ENCODE peak calls at places on chromosome 2, in six cellular contexts. L is choroid plexus epithelial cell, T is heart right ventricle, N is A549, Q is Calu3, M is GM20000. A is an unnamed sample.

GRCh38 chr2:206983156-206983875 is 44.0 kb downstream of the CPO start:
- DNase-seq in L (peak), T (no peak), N (no peak), Q (no peak), M (no peak), A (no peak)

GRCh38 chr2:206418968-206419367 is 24.4 kb upstream of the ADAM23 start:
- DNase-seq in L (no peak), T (no peak), N (no peak), Q (no peak), M (no peak), A (no peak)

GRCh38 chr2:27407798-27408491 is 1.4 kb downstream of the PPM1G start:
- DNase-seq in L (peak), T (no peak), N (peak), Q (peak), M (peak), A (no peak)

GRCh38 chr2:101617188-101617587 is 80.3 kb upstream of the MAP4K4 start:
- DNase-seq in L (peak), T (no peak), N (no peak), Q (no peak), M (no peak), A (no peak)

GRCh38 chr2:240812301-240812680 is 7.7 kb downstream of the KIF1A start:
- DNase-seq in L (no peak), T (no peak), N (no peak), Q (no peak), M (no peak), A (peak)

GRCh38 chr2:3606370-3607124 is 11.6 kb downstream of the COLEC11 start:
- DNase-seq in L (no peak), T (no peak), N (no peak), Q (no peak), M (no peak), A (no peak)

GRCh38 chr2:62415019-62415431 is 91.0 kb downstream of the TMEM17 start:
- DNase-seq in L (no peak), T (no peak), N (no peak), Q (no peak), M (peak), A (no peak)

GRCh38 chr2:165970663-165971062 is 17.1 kb upstream of the TTC21B start:
- DNase-seq in L (peak), T (no peak), N (no peak), Q (no peak), M (no peak), A (no peak)

GRCh38 chr2:33489835-33490431 is 13.5 kb downstream of the RASGRP3 start:
- DNase-seq in L (no peak), T (no peak), N (no peak), Q (no peak), M (no peak), A (no peak)

GRCh38 chr2:176830362-176830761 is 382.2 kb upstream of the HNRNPA3 start:
- DNase-seq in L (no peak), T (no peak), N (peak), Q (peak), M (peak), A (no peak)

GRCh38 chr2:69559696-69560482 is 83.7 kb downstream of the AAK1 start:
- DNase-seq in L (peak), T (no peak), N (peak), Q (peak), M (peak), A (no peak)

GRCh38 chr2:235127909-235128308 is 176.1 kb downstream of the SH3BP4 start:
- DNase-seq in L (peak), T (no peak), N (no peak), Q (no peak), M (no peak), A (no peak)

GRCh38 chr2:64699712-64700111 is 46.0 kb upstream of the SERTAD2 start:
- DNase-seq in L (no peak), T (no peak), N (peak), Q (no peak), M (no peak), A (peak)

GRCh38 chr2:240178564-240178963 is 38.1 kb upstream of the OTOS start:
- DNase-seq in L (no peak), T (no peak), N (no peak), Q (no peak), M (no peak), A (no peak)

GRCh38 chr2:217669831-217670230 is 333.0 kb downstream of the TNS1 start:
- DNase-seq in L (no peak), T (no peak), N (no peak), Q (no peak), M (no peak), A (no peak)

GRCh38 chr2:163269375-163270021 is 430.9 kb upstream of the KCNH7 start:
- DNase-seq in L (no peak), T (no peak), N (no peak), Q (no peak), M (no peak), A (no peak)

GRCh38 chr2:127342101-127342500 is 45.7 kb downstream of the MAP3K2 start:
- DNase-seq in L (peak), T (no peak), N (peak), Q (no peak), M (peak), A (no peak)

GRCh38 chr2:84823788-84824187 is 57.1 kb downstream of the TRABD2A start:
- DNase-seq in L (no peak), T (no peak), N (no peak), Q (no peak), M (no peak), A (no peak)

GRCh38 chr2:101817488-101817887 is 120.0 kb downstream of the MAP4K4 start:
- DNase-seq in L (peak), T (no peak), N (no peak), Q (no peak), M (no peak), A (no peak)

GRCh38 chr2:30872797-30873196 is 65.6 kb upstream of the CAPN13 start:
- DNase-seq in L (no peak), T (no peak), N (no peak), Q (no peak), M (no peak), A (no peak)

GRCh38 chr2:219542931-219543595 is 546 bp downstream of the CHPF start:
- DNase-seq in L (peak), T (no peak), N (no peak), Q (peak), M (peak), A (no peak)

GRCh38 chr2:152093464-152093863 is 5.4 kb downstream of the CACNB4 start:
- DNase-seq in L (no peak), T (no peak), N (no peak), Q (no peak), M (no peak), A (no peak)

GRCh38 chr2:70145851-70146739 is 44.7 kb downstream of the C2orf42 start:
- DNase-seq in L (no peak), T (no peak), N (no peak), Q (no peak), M (peak), A (no peak)

GRCh38 chr2:191302459-191303155 is 57.4 kb downstream of the MYO1B start:
- DNase-seq in L (peak), T (no peak), N (peak), Q (peak), M (no peak), A (no peak)

GRCh38 chr2:69493268-69493667 is 56.0 kb upstream of the NFU1 start:
- DNase-seq in L (no peak), T (no peak), N (no peak), Q (no peak), M (no peak), A (no peak)

GRCh38 chr2:206700141-206700540 is 18.1 kb downstream of the DYTN start:
- DNase-seq in L (no peak), T (no peak), N (no peak), Q (no peak), M (no peak), A (no peak)

GRCh38 chr2:213246665-213247281 is 37.5 kb upstream of the SPAG16 start:
- DNase-seq in L (peak), T (no peak), N (peak), Q (peak), M (no peak), A (no peak)

GRCh38 chr2:229634574-229635185 is 79.7 kb downstream of the DNER start:
- DNase-seq in L (no peak), T (no peak), N (no peak), Q (no peak), M (no peak), A (no peak)

DNA sequence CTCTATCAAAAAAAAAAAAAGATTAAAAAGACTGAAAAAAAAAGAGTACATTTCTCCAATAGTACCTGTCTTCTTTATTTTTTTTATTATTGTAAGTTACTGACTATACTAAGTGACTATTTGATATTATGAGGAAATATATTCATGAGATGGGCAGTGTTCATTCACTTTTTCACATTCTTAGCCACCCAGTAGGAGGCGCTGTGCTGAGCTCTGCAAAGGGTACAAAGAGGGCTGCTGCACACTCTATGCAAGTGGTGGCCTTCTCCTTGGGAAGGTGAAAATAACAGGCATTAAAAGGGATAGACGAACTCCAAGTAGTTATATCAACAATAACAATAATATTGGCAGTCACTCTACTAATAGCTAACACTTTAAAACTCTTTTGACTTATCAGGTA is 1034.9 kb upstream of the FANCL start:
- DNase-seq in L (no peak), T (no peak), N (peak), Q (peak), M (no peak), A (no peak)
- TF ChIP-seq CTCF in L (peak), T (no peak), N (peak), Q (peak), M (peak), A (no peak)

DNA sequence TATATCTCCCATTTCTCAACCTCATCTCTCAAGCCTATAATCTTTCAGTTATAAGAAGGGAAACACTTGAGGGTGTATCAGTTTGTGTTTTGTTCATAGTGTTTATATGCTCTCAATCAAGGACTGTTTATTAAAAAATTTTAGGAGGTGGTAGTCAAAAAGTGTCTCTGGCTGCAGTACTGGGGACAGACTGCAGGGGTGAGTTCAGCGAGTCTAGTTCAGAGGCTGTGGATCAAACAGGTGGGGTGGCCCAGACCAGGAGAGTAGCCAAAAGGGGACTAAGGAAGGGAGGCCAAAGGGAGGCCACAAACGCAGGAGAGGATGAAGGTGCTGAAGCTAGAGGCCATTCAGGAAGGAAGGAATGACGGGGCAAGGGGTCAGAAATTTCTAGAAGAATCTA is 136.3 kb downstream of the MSH2 start:
- DNase-seq in L (no peak), T (no peak), N (no peak), Q (no peak), M (no peak), A (no peak)
- TF ChIP-seq CTCF in L (peak), T (no peak), N (no peak), Q (no peak), M (no peak), A (no peak)

GRCh38 chr2:134782792-134783191 is 55.6 kb upstream of the ACMSD start:
- DNase-seq in L (peak), T (no peak), N (no peak), Q (no peak), M (no peak), A (no peak)
- TF ChIP-seq CTCF in L (peak), T (peak), N (no peak), Q (no peak), M (no peak), A (peak)

GRCh38 chr2:108878276-108878675 is 91.7 kb downstream of the CCDC138 start:
- DNase-seq in L (no peak), T (no peak), N (no peak), Q (no peak), M (no peak), A (no peak)

DNA sequence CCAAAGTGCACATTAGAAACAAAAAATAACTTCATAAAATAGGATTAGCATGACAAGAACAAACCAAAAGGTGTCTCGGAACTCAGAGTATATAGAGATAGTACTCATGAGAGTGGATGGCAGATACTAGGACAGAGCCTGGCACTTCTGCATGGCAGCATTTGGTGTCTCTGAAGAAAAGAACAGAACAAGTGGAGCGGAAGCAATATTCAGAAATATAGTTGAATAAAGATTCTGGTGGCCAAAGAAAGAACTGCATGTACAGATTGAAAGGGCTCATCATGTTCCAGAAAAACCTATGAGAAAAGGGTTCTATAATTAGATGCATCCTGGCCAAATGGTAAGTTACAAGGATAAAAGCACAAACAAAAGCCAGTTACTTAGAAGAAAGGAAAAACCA is 90.9 kb downstream of the CCDC138 start:
- DNase-seq in L (no peak), T (no peak), N (no peak), Q (no peak), M (no peak), A (no peak)
- TF ChIP-seq CTCF in L (peak), T (no peak), N (no peak), Q (no peak), M (no peak), A (no peak)

DNA sequence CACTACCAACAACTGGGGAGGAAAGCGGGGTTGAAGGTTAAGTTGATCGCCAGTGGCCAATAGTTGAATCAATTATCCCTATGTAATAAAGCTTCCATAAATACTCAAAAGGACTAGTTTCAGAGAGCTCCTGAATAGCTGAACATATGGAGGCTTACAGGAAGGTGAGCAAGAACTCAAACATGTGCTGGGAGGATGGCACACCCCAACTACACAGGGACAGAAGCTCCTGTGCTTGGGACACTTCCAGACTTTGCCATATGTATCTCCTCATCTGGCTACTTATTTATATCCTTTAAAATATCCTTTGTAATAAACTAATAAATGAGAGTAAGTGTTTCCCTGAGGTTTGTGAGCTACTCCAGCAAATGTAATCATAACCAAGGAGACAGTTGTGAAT is 115.7 kb downstream of the HNMT start:
- DNase-seq in L (no peak), T (no peak), N (no peak), Q (no peak), M (no peak), A (no peak)
- TF ChIP-seq CTCF in L (no peak), T (no peak), N (no peak), Q (no peak), M (no peak), A (no peak)

A was measured in activated B cell treated with CpG ODN at 0.5 μM for 24 hours.